ENCODE peak calls at places on chromosomes 5 and 9, in seven cellular contexts. One of them, this sample, is unnamed.

GRCh38 chr5:93904917-93905316 is 163.5 kb upstream of the POU5F2 start:
- DNase-seq in small intestine: no peak
- DNase-seq in dermis microvascular lymphatic vessel endothelial cell: no peak
- DNase-seq in activated effector memory CD4-positive, alpha-beta T cell treated with Interleukin-2 at 50 U/mL for 16 hours: no peak
- DNase-seq in HCEC 1CT: no peak
- DNase-seq in GF-D8: no peak
- DNase-seq in dermis blood vessel endothelial cell: no peak
- DNase-seq in this sample: no peak

GRCh38 chr9:137311971-137312851 is 10.1 kb upstream of the NRARP start:
- DNase-seq in dermis microvascular lymphatic vessel endothelial cell: no peak
- DNase-seq in activated effector memory CD4-positive, alpha-beta T cell treated with Interleukin-2 at 50 U/mL for 16 hours: no peak
- DNase-seq in GF-D8: no peak
- DNase-seq in dermis blood vessel endothelial cell: no peak
- DNase-seq in small intestine: no peak
- DNase-seq in HCEC 1CT: no peak
- DNase-seq in this sample: no peak

GRCh38 chr5:98927988-98928801 is 612 bp downstream of the CHD1 start:
- DNase-seq in activated effector memory CD4-positive, alpha-beta T cell treated with Interleukin-2 at 50 U/mL for 16 hours: peak
- DNase-seq in GF-D8: no peak
- DNase-seq in small intestine: peak
- DNase-seq in HCEC 1CT: peak
- DNase-seq in dermis microvascular lymphatic vessel endothelial cell: peak
- DNase-seq in dermis blood vessel endothelial cell: peak
- DNase-seq in this sample: peak

GRCh38 chr5:124259017-124259416 is 487.4 kb downstream of the ZNF608 start:
- DNase-seq in activated effector memory CD4-positive, alpha-beta T cell treated with Interleukin-2 at 50 U/mL for 16 hours: no peak
- DNase-seq in dermis microvascular lymphatic vessel endothelial cell: no peak
- DNase-seq in GF-D8: no peak
- DNase-seq in HCEC 1CT: no peak
- DNase-seq in dermis blood vessel endothelial cell: no peak
- DNase-seq in small intestine: no peak
- DNase-seq in this sample: no peak

GRCh38 chr5:150113047-150113744 is 26.8 kb upstream of the CSF1R start:
- DNase-seq in activated effector memory CD4-positive, alpha-beta T cell treated with Interleukin-2 at 50 U/mL for 16 hours: no peak
- DNase-seq in GF-D8: no peak
- DNase-seq in small intestine: no peak
- DNase-seq in dermis blood vessel endothelial cell: no peak
- DNase-seq in HCEC 1CT: no peak
- DNase-seq in dermis microvascular lymphatic vessel endothelial cell: no peak
- DNase-seq in this sample: no peak

GRCh38 chr9:94139672-94140417 is 55.6 kb downstream of the PTPDC1 start:
- DNase-seq in dermis blood vessel endothelial cell: peak
- DNase-seq in activated effector memory CD4-positive, alpha-beta T cell treated with Interleukin-2 at 50 U/mL for 16 hours: no peak
- DNase-seq in GF-D8: no peak
- DNase-seq in small intestine: no peak
- DNase-seq in HCEC 1CT: peak
- DNase-seq in dermis microvascular lymphatic vessel endothelial cell: peak
- DNase-seq in this sample: peak

GRCh38 chr9:69919461-69920061 is 98.9 kb downstream of the CFAP95 start:
- DNase-seq in small intestine: peak
- DNase-seq in GF-D8: peak
- DNase-seq in HCEC 1CT: peak
- DNase-seq in dermis blood vessel endothelial cell: peak
- DNase-seq in dermis microvascular lymphatic vessel endothelial cell: peak
- DNase-seq in activated effector memory CD4-positive, alpha-beta T cell treated with Interleukin-2 at 50 U/mL for 16 hours: no peak
- DNase-seq in this sample: peak

GRCh38 chr5:157961828-157962390 is 103.0 kb upstream of the CLINT1 start:
- DNase-seq in HCEC 1CT: no peak
- DNase-seq in GF-D8: no peak
- DNase-seq in activated effector memory CD4-positive, alpha-beta T cell treated with Interleukin-2 at 50 U/mL for 16 hours: no peak
- DNase-seq in small intestine: no peak
- DNase-seq in dermis blood vessel endothelial cell: peak
- DNase-seq in dermis microvascular lymphatic vessel endothelial cell: no peak
- DNase-seq in this sample: no peak

GRCh38 chr5:79149432-79149831 is 37.8 kb downstream of the BHMT start:
- DNase-seq in dermis blood vessel endothelial cell: no peak
- DNase-seq in activated effector memory CD4-positive, alpha-beta T cell treated with Interleukin-2 at 50 U/mL for 16 hours: no peak
- DNase-seq in dermis microvascular lymphatic vessel endothelial cell: no peak
- DNase-seq in small intestine: no peak
- DNase-seq in GF-D8: no peak
- DNase-seq in HCEC 1CT: peak
- DNase-seq in this sample: no peak

This sample was measured in A673.